ENCODE peak calls at places on chromosome 3, in four cellular contexts. N is IMR-90, W is K562, E is HepG2. H is an unnamed sample.

GRCh38 chr3:132626955-132627354 is 29.9 kb downstream of the ACKR4 start:
- DNase-seq in E (no peak), W (no peak), N (no peak), H (no peak)

GRCh38 chr3:141401584-141402475 is 33.5 kb downstream of the ZBTB38 start:
- DNase-seq in N (no peak), W (no peak), E (no peak), H (peak)

GRCh38 chr3:71398157-71398836 is 185.2 kb downstream of the FOXP1 start:
- DNase-seq in E (no peak), N (no peak), W (no peak), H (no peak)

GRCh38 chr3:182490601-182491485 is 302.5 kb upstream of the ATP11B start:
- DNase-seq in W (no peak), N (no peak), E (peak), H (peak)

GRCh38 chr3:119011528-119011927 is 23.1 kb downstream of the IGSF11 start:
- DNase-seq in N (no peak), E (no peak), W (no peak), H (no peak)

GRCh38 chr3:27712136-27713065 is 9.7 kb downstream of the EOMES start:
- DNase-seq in E (peak), N (peak), W (peak), H (peak)

GRCh38 chr3:182979719-182980191 is 583 bp downstream of the DCUN1D1 start:
- DNase-seq in E (peak), W (peak), N (peak), H (peak)

GRCh38 chr3:52986938-52987337 is 58.9 kb downstream of the SFMBT1 start:
- DNase-seq in N (peak), W (no peak), E (no peak), H (no peak)

GRCh38 chr3:57706462-57706861 is 13.6 kb upstream of the DENND6A start:
- DNase-seq in N (peak), W (no peak), E (no peak), H (peak)

GRCh38 chr3:50100956-50101845 is 12.5 kb downstream of the RBM5 start:
- DNase-seq in E (no peak), W (no peak), N (peak), H (no peak)

GRCh38 chr3:129650256-129650872 is 43.9 kb upstream of the PLXND1 start:
- DNase-seq in N (peak), E (peak), W (peak), H (peak)

GRCh38 chr3:39232859-39233258 is 40.5 kb upstream of the XIRP1 start:
- DNase-seq in W (no peak), N (no peak), E (no peak), H (no peak)

GRCh38 chr3:65006300-65006739 is 318.5 kb upstream of the ADAMTS9 start:
- DNase-seq in E (no peak), W (no peak), N (peak), H (no peak)

GRCh38 chr3:14890470-14890869 is 56.9 kb upstream of the NR2C2 start:
- DNase-seq in E (no peak), N (no peak), W (no peak), H (no peak)

GRCh38 chr3:67509471-67510075 is 144.8 kb downstream of the SUCLG2 start:
- DNase-seq in E (no peak), N (peak), W (no peak), H (no peak)

GRCh38 chr3:62587579-62588031 is 214.3 kb upstream of the FEZF2 start:
- DNase-seq in N (peak), E (no peak), W (no peak), H (no peak)

GRCh38 chr3:29668728-29669127 is 387.9 kb downstream of the RBMS3 start:
- DNase-seq in W (no peak), E (no peak), N (no peak), H (no peak)

GRCh38 chr3:180829409-180830405 is 82.8 kb upstream of the FXR1 start:
- DNase-seq in E (no peak), W (no peak), N (no peak), H (no peak)

GRCh38 chr3:120418446-120418845 is 32.3 kb downstream of the FSTL1 start:
- DNase-seq in N (no peak), E (no peak), W (no peak), H (no peak)

GRCh38 chr3:179450901-179451334 is 352 bp downstream of the GNB4 start:
- DNase-seq in E (no peak), W (no peak), N (peak), H (peak)

GRCh38 chr3:178964551-178964950 is 107.1 kb downstream of the ZMAT3 start:
- DNase-seq in N (no peak), W (no peak), E (no peak), H (no peak)

GRCh38 chr3:76715426-76715825 is 324.5 kb upstream of the ROBO2 start:
- DNase-seq in E (no peak), N (peak), W (no peak), H (no peak)

GRCh38 chr3:25151497-25151896 is 276.6 kb upstream of the RARB start:
- DNase-seq in W (no peak), N (no peak), E (no peak), H (no peak)

GRCh38 chr3:149077638-149078037 is 8.7 kb downstream of the HLTF start:
- DNase-seq in N (peak), W (no peak), E (no peak), H (no peak)

GRCh38 chr3:31242026-31242455 is 290.7 kb upstream of the STT3B start:
- DNase-seq in N (no peak), W (no peak), E (no peak), H (no peak)

GRCh38 chr3:101571028-101571895 is 2.7 kb upstream of the PCNP start:
- DNase-seq in W (no peak), E (no peak), N (no peak), H (no peak)

GRCh38 chr3:118269537-118270125 is 765.0 kb downstream of the IGSF11 start:
- DNase-seq in W (no peak), E (no peak), N (no peak), H (no peak)

GRCh38 chr3:45232531-45232930 is 6.4 kb upstream of the TMEM158 start:
- DNase-seq in N (no peak), E (no peak), W (no peak), H (no peak)

GRCh38 chr3:47245271-47245670 is 37.3 kb downstream of the KIF9 start:
- DNase-seq in W (no peak), E (no peak), N (no peak), H (no peak)

GRCh38 chr3:10964537-10965167 is 27.9 kb upstream of the SLC6A1 start:
- DNase-seq in N (peak), E (no peak), W (peak), H (no peak)

GRCh38 chr3:183217548-183218321 is 35.3 kb upstream of the B3GNT5 start:
- DNase-seq in E (no peak), W (no peak), N (no peak), H (no peak)

GRCh38 chr3:171115667-171116066 is 89.1 kb upstream of the SLC2A2 start:
- DNase-seq in W (no peak), E (no peak), N (no peak), H (no peak)

GRCh38 chr3:32371466-32372212 is 20.0 kb upstream of the CMTM7 start:
- DNase-seq in E (no peak), W (no peak), N (no peak), H (no peak)

GRCh38 chr3:167684389-167684993 is 30.7 kb upstream of the WDR49 start:
- DNase-seq in N (peak), E (peak), W (peak), H (peak)

GRCh38 chr3:30167511-30168135 is 438.8 kb upstream of the TGFBR2 start:
- DNase-seq in W (no peak), N (peak), E (no peak), H (no peak)

GRCh38 chr3:44883999-44884431 is 9.6 kb downstream of the TGM4 start:
- DNase-seq in W (no peak), N (peak), E (no peak), H (peak)

GRCh38 chr3:160053048-160053391 is 64.4 kb downstream of the IL12A start:
- DNase-seq in W (no peak), E (no peak), N (no peak), H (no peak)
- H3K4me3 ChIP-seq in W (no peak), E (peak), N (no peak), H (no peak)

DNA sequence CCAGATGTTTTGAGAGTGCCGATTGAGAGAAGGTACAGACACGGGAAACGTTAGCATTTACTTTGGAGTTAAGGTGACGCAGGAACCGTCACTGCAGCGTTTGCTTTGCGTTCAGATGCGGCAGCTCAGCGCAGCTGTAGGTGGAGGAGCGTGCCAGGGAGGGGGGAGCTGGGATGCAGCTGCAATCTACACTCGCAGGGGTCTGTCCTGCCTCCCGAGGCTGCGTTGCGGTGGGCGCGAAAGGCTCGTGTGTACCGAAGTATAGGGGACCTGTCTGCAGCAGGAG is 425 bp upstream of the FYTTD1 start:
- DNase-seq in W (peak), N (peak), E (no peak), H (peak)
- TF ChIP-seq MAZ in W (no peak), N (no peak), E (no peak), H (no peak)

GRCh38 chr3:126431103-126431534 is 36.4 kb downstream of the CFAP100 start:
- DNase-seq in N (no peak), W (no peak), E (no peak), H (no peak)

GRCh38 chr3:126433496-126434263 is 39.0 kb downstream of the CFAP100 start:
- DNase-seq in N (no peak), W (no peak), E (no peak), H (no peak)

GRCh38 chr3:126434264-126434590 is 39.5 kb downstream of the CFAP100 start:
- DNase-seq in W (no peak), N (no peak), E (no peak), H (no peak)

GRCh38 chr3:126432901-126433480 is 38.3 kb downstream of the CFAP100 start:
- DNase-seq in E (no peak), W (no peak), N (no peak), H (no peak)

GRCh38 chr3:126432361-126432760 is 37.7 kb downstream of the CFAP100 start:
- DNase-seq in N (peak), E (no peak), W (no peak), H (no peak)
- H3K4me3 ChIP-seq in N (no peak), E (no peak), W (no peak), H (no peak)

GRCh38 chr3:106345353-106346027 is 476.7 kb upstream of the CBLB start:
- DNase-seq in N (peak), W (no peak), E (no peak), H (peak)
- TF ChIP-seq MAZ in N (no peak), W (no peak), E (no peak), H (no peak)

GRCh38 chr3:73804204-73804603 is 179.5 kb upstream of the PDZRN3 start:
- DNase-seq in N (no peak), E (no peak), W (no peak), H (no peak)
- H3K4me3 ChIP-seq in N (no peak), E (no peak), W (no peak), H (no peak)

GRCh38 chr3:51934139-51934850 is 7.4 kb downstream of the RRP9 start:
- DNase-seq in E (no peak), W (no peak), N (no peak), H (no peak)

GRCh38 chr3:51930439-51930838 is 11.3 kb downstream of the RRP9 start:
- DNase-seq in W (no peak), E (no peak), N (no peak), H (no peak)

GRCh38 chr3:51931756-51932155 is 9.9 kb downstream of the RRP9 start:
- DNase-seq in N (no peak), W (no peak), E (no peak), H (no peak)

GRCh38 chr3:51933471-51934138 is 8.1 kb downstream of the RRP9 start:
- DNase-seq in E (no peak), W (no peak), N (no peak), H (no peak)

GRCh38 chr3:51932471-51933370 is 9.0 kb downstream of the RRP9 start:
- DNase-seq in W (no peak), E (no peak), N (no peak), H (no peak)
- TF ChIP-seq MAZ in W (no peak), E (no peak), N (no peak), H (no peak)

GRCh38 chr3:123068227-123069020 is 1.6 kb downstream of the PDIA5 start:
- DNase-seq in N (no peak), E (peak), W (no peak), H (peak)
- H3K4me3 ChIP-seq in N (peak), E (peak), W (peak), H (peak)

GRCh38 chr3:143955113-143955512 is 16.5 kb upstream of the DIPK2A start:
- DNase-seq in E (no peak), N (no peak), W (no peak), H (no peak)

GRCh38 chr3:143950810-143951209 is 20.8 kb upstream of the DIPK2A start:
- DNase-seq in W (no peak), N (no peak), E (no peak), H (no peak)

GRCh38 chr3:143952569-143953069 is 19.0 kb upstream of the DIPK2A start:
- DNase-seq in E (no peak), W (no peak), N (no peak), H (no peak)

GRCh38 chr3:143956858-143957257 is 14.8 kb upstream of the DIPK2A start:
- DNase-seq in N (no peak), E (no peak), W (no peak), H (no peak)

GRCh38 chr3:143951351-143951971 is 20.2 kb upstream of the DIPK2A start:
- DNase-seq in W (peak), N (peak), E (peak), H (peak)
- TF ChIP-seq MAZ in W (no peak), N (no peak), E (no peak), H (no peak)

GRCh38 chr3:192001217-192001616 is 540.3 kb downstream of the PYDC2 start:
- DNase-seq in N (no peak), W (no peak), E (no peak), H (no peak)

GRCh38 chr3:191997093-191997492 is 536.1 kb downstream of the PYDC2 start:
- DNase-seq in E (no peak), N (no peak), W (no peak), H (no peak)

GRCh38 chr3:191997579-191998268 is 536.8 kb downstream of the PYDC2 start:
- DNase-seq in N (no peak), E (no peak), W (no peak), H (no peak)
- H3K4me3 ChIP-seq in N (no peak), E (no peak), W (no peak), H (no peak)

DNA sequence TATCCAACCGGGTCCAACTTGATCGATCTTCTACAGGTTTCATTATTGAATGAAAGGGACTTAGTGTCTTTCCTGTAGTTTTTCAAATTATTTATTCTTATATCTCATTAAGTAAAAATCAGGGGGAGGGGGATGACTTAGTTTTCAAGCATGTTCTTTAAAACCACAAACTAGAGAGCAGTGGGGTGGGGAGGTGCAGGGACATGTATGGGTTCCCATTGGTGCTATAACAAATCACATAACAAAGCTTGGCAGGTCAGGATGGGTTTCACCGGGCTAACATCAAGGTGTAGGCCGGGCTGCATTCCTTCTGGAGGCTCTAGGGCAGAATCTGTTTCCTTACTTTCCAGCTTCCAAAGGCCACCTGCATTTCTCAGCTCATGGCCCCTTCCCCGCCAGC is 32.7 kb downstream of the CCNL1 start:
- DNase-seq in N (peak), W (no peak), E (no peak), H (no peak)
- TF ChIP-seq MAZ in N (no peak), W (no peak), E (no peak), H (no peak)